ENCODE peak calls at places on chromosome 16, in nine cellular contexts. K, Q, Z, Y, I, B, J, H and X are unnamed samples. For H3K9me3, the result is how much of the 10 kb centered on the place peaks cover.

GRCh38 chr16:78929798-78930197 is 670.7 kb downstream of the MAF start:
- ATAC-seq in K (no peak), Q (no peak), Z (no peak), Y (no peak), I (no peak), B (no peak), J (no peak), H (no peak), X (no peak)

GRCh38 chr16:559411-560207 is 585 bp upstream of the PRR35 start:
- ATAC-seq in K (no peak), Q (peak), Z (no peak), Y (no peak), I (peak), B (no peak), J (no peak), H (no peak), X (no peak)

GRCh38 chr16:10332301-10332700 is 53.6 kb upstream of the ATF7IP2 start:
- ATAC-seq in K (peak), Q (peak), Z (no peak), Y (no peak), I (no peak), B (no peak), J (peak), H (no peak), X (no peak)

GRCh38 chr16:14354561-14355351 is 275.3 kb downstream of the PARN start:
- ATAC-seq in K (no peak), Q (no peak), Z (peak), Y (peak), I (no peak), B (peak), J (peak), H (no peak), X (peak)

GRCh38 chr16:56980792-56981724 is 8.3 kb upstream of the NLRC5 start:
- ATAC-seq in K (no peak), Q (no peak), Z (no peak), Y (no peak), I (no peak), B (peak), J (no peak), H (no peak), X (no peak)

GRCh38 chr16:69820926-69821541 is 58.9 kb downstream of the WWP2 start:
- ATAC-seq in K (peak), Q (peak), Z (no peak), Y (peak), I (no peak), B (no peak), J (peak), H (peak), X (peak)

GRCh38 chr16:53629607-53630312 is 73.9 kb downstream of the RPGRIP1L start:
- ATAC-seq in K (peak), Q (no peak), Z (peak), Y (no peak), I (no peak), B (no peak), J (no peak), H (no peak), X (no peak)

GRCh38 chr16:28291651-28292626 is at the start of gene SBK1:
- ATAC-seq in K (peak), Q (peak), Z (peak), Y (peak), I (peak), B (peak), J (peak), H (peak), X (peak)

GRCh38 chr16:84875846-84876245 is 56.1 kb downstream of the CRISPLD2 start:
- ATAC-seq in K (no peak), Q (no peak), Z (no peak), Y (no peak), I (no peak), B (no peak), J (no peak), H (no peak), X (no peak)

GRCh38 chr16:82133798-82134197 is 36.2 kb downstream of the MPHOSPH6 start:
- ATAC-seq in K (no peak), Q (no peak), Z (no peak), Y (no peak), I (no peak), B (no peak), J (no peak), H (no peak), X (no peak)

GRCh38 chr16:17397499-17397891 is 73.3 kb downstream of the XYLT1 start:
- ATAC-seq in K (peak), Q (peak), Z (peak), Y (no peak), I (no peak), B (no peak), J (peak), H (peak), X (peak)

GRCh38 chr16:87252269-87252970 is 64.8 kb downstream of the C16orf95 start:
- ATAC-seq in K (no peak), Q (no peak), Z (no peak), Y (no peak), I (no peak), B (no peak), J (no peak), H (no peak), X (no peak)

GRCh38 chr16:30582611-30583340 is 2.7 kb downstream of the ZNF785 start:
- ATAC-seq in K (no peak), Q (no peak), Z (no peak), Y (no peak), I (no peak), B (no peak), J (no peak), H (no peak), X (no peak)

GRCh38 chr16:50467943-50468748 is 80.0 kb upstream of the NKD1 start:
- ATAC-seq in K (peak), Q (peak), Z (peak), Y (no peak), I (peak), B (no peak), J (no peak), H (no peak), X (peak)

DNA sequence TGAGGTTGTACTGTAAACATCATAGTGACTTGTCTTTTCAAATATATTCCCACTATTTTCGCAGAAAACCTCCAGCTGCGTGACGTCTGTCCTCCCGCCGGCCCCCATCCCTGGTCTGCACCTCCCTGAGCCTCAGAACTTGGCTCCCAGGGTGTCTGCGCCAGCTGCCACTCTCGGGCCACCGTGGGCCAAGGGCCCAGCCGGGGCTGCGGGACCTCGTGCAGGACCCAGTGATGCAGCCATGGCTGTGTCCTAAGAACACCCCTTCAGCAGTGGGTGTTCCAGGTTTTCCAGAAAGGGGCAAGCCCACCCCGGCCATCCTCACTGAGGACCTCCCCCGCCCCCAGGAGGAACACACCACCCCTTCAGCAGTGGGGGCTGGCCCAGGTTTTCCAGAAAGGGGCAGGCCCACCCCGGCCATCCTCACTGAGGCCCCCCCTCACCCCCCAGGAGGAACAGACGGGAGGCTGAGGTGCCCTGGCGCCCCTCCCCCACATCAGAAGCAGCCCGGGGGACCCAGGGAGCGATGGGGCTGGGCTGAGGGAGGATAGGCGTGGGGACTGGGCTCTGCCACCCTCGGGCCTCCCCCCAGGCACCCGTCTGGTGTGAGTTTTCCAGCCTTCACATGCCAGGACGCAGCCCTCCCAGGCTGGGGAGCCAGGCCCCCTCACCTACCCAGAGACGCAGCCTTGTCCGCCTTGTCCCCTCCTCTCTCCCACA is 12.2 kb upstream of the ZFPM1 start:
- ATAC-seq in K (no peak), Q (no peak), Z (no peak), Y (no peak), I (no peak), B (no peak), J (no peak), H (no peak), X (no peak)
- H3K27ac ChIP-seq in K (no peak), Q (no peak), Z (no peak), Y (no peak), I (no peak), B (no peak), J (no peak), H (no peak), X (no peak)

DNA sequence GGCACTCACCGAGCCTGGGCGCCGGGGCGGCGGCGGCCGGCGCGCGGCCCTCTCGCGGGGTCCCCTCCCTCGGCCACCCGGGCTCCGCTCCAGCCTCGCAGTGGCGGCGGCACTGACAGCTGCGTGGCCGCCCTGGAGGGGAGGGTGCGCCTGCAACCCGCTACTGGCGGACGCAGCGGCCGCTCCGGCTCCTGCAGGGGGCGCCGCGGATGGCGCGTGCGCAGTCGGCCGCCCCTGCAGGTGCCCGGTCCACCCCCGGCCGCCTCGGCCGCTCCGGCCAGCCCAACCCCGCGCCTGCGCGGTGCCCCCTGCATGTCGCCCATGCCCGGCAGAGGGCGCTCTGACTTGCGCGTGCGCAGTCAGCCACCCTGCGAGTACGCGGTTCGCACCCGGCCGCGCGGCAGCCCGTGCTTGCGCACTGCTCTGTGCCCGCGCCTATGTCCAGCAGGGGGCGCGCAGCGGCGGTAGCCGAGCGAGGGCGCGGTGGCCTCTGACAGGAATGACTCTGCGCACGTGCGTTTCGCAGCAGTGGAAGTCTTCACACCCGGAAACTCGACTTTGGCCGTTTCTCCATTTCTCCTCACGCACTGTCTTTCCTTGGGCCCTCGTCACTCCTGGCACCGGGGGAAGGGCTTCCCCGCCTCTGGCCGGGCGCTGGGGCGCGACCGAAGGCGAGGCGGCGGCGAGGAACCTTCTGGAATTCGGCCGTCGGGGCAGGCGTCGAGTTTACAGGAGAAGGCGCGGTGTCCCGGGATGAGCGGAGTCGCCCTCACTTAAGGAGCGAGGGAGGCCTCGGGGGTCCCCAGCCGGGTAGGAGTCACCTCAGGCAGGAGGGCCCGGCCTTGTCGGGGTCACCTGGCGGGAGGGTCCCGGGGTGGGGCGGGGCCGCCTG is at the start of gene ABCA3:
- ATAC-seq in K (peak), Q (peak), Z (peak), Y (peak), I (peak), B (peak), J (peak), H (peak), X (peak)
- TF ChIP-seq POLR2A in K (no peak), Q (no peak), Z (no peak), Y (peak), I (peak), B (peak), J (no peak), H (no peak), X (peak)

GRCh38 chr16:20089246-20089965 is 15.7 kb upstream of the GPR139 start:
- ATAC-seq in K (no peak), Q (no peak), Z (no peak), Y (no peak), I (no peak), B (peak), J (no peak), H (no peak), X (no peak)

GRCh38 chr16:20099375-20099774 is 25.7 kb upstream of the GPR139 start:
- ATAC-seq in K (peak), Q (no peak), Z (no peak), Y (no peak), I (no peak), B (no peak), J (no peak), H (no peak), X (no peak)

DNA sequence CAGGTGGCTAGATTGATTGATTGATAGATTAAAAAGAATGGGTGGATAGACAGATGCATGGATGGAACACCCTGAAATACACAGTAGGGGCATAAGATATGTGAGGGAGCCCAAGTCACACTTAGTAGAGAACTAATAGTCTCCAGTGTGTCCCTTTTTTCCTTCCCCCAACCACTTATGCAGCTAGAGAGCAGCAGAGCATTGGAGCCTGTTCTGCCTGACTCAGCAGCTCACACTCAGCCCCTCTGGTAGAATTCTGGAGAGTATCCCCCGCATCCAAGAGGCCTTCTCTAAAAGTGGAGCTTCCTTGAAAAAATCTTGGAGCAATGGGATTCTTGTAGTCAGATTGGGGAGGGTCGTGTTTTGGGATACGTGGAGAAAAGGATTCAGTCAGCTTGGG is 20.5 kb upstream of the GPR139 start:
- ATAC-seq in K (no peak), Q (no peak), Z (no peak), Y (no peak), I (no peak), B (no peak), J (no peak), H (no peak), X (no peak)
- H3K9me3 ChIP-seq in K (under half), Q (under half), Z (under half), Y (under half), I (under half), B (under half), J (under half), H (under half), X (under half)

GRCh38 chr16:27232061-27232841 is 28.9 kb downstream of the KDM8 start:
- ATAC-seq in K (no peak), Q (no peak), Z (no peak), Y (no peak), I (no peak), B (peak), J (no peak), H (no peak), X (no peak)
- H3K27ac ChIP-seq in K (no peak), Q (no peak), Z (no peak), Y (no peak), I (no peak), B (no peak), J (no peak), H (no peak), X (no peak)

GRCh38 chr16:24539295-24539849 is at the start of gene RBBP6:
- ATAC-seq in K (peak), Q (peak), Z (peak), Y (peak), I (peak), B (peak), J (peak), H (peak), X (peak)
- TF ChIP-seq POLR2A in K (peak), Q (peak), Z (peak), Y (peak), I (peak), B (peak), J (peak), H (peak), X (peak)